ENCODE peak calls at places on chromosome 2, in four cellular contexts. N, T, M and X are unnamed samples.

GRCh38 chr2:1636791-1637415 is 107.4 kb downstream of the PXDN start:
- DNase-seq in T (no peak), M (no peak), N (no peak), X (no peak)

GRCh38 chr2:232501794-232502499 is 14.3 kb upstream of the ECEL1 start:
- DNase-seq in M (no peak), N (no peak), T (no peak), X (no peak)

GRCh38 chr2:2456721-2457120 is 125.6 kb upstream of the MYT1L start:
- DNase-seq in N (no peak), T (no peak), M (no peak), X (no peak)

GRCh38 chr2:122077771-122078170 is 322.3 kb downstream of the TSN start:
- DNase-seq in M (no peak), T (no peak), N (no peak), X (no peak)

GRCh38 chr2:235026649-235027557 is 75.1 kb downstream of the SH3BP4 start:
- DNase-seq in T (peak; percentile 55), N (peak; percentile 84), M (no peak), X (no peak)

GRCh38 chr2:162473296-162473695 is 129.4 kb downstream of the GCA start:
- DNase-seq in T (no peak), N (no peak), M (no peak), X (no peak)

GRCh38 chr2:132582360-132582759 is 87.6 kb downstream of the LYPD1 start:
- DNase-seq in M (no peak), N (no peak), T (no peak), X (no peak)

GRCh38 chr2:181440919-181441318 is 16.3 kb upstream of the ITGA4 start:
- DNase-seq in T (no peak), N (no peak), M (no peak), X (no peak)

GRCh38 chr2:168211664-168212163 is 35.7 kb downstream of the STK39 start:
- DNase-seq in M (no peak), N (no peak), T (no peak), X (no peak)

GRCh38 chr2:216221806-216222205 is 112.7 kb downstream of the XRCC5 start:
- DNase-seq in N (no peak), T (no peak), M (no peak), X (no peak)

GRCh38 chr2:212721026-212721451 is 182.4 kb upstream of the ERBB4 start:
- DNase-seq in T (no peak), M (no peak), N (no peak), X (no peak)

GRCh38 chr2:153214349-153214748 is 264.2 kb downstream of the RPRM start:
- DNase-seq in M (no peak), T (no peak), N (no peak), X (no peak)

GRCh38 chr2:107197601-107198000 is 311.6 kb upstream of the ST6GAL2 start:
- DNase-seq in N (no peak), T (no peak), M (no peak), X (no peak)

GRCh38 chr2:197052371-197052770 is 125.9 kb upstream of the PGAP1 start:
- DNase-seq in N (no peak), M (no peak), T (no peak), X (peak; percentile 11)

GRCh38 chr2:3628800-3629199 is 29.2 kb upstream of the ALLC start:
- DNase-seq in T (no peak), M (no peak), N (peak; percentile 56), X (no peak)

GRCh38 chr2:127511090-127511489 is 15.2 kb downstream of the IWS1 start:
- DNase-seq in N (no peak), M (no peak), T (no peak), X (no peak)

GRCh38 chr2:137969418-137969765 is 5.1 kb downstream of the HNMT start:
- DNase-seq in N (no peak), M (peak; percentile 11), T (no peak), X (no peak)

GRCh38 chr2:67772216-67773180 is 290.3 kb downstream of the C1D start:
- DNase-seq in M (no peak), T (no peak), N (no peak), X (no peak)

GRCh38 chr2:45128580-45128997 is 119.3 kb upstream of the SIX2 start:
- DNase-seq in N (no peak), T (peak; percentile 41), M (no peak), X (no peak)

GRCh38 chr2:239601880-239602279 is 201.1 kb upstream of the HDAC4 start:
- DNase-seq in T (no peak), N (peak; percentile 35), M (no peak), X (no peak)

GRCh38 chr2:178241852-178242551 is 47.7 kb downstream of the OSBPL6 start:
- DNase-seq in M (peak; percentile 32), T (peak; percentile 69), N (no peak), X (no peak)

GRCh38 chr2:151927501-151928221 is 99.4 kb upstream of the ARL5A start:
- DNase-seq in T (no peak), M (no peak), N (no peak), X (no peak)
- H3K4me3 ChIP-seq in T (no peak overlapping the region), M (no peak overlapping the region), N (no peak overlapping the region), X (no peak overlapping the region)

GRCh38 chr2:96533292-96534073 is 3.1 kb upstream of the ARID5A start:
- DNase-seq in N (peak; percentile 83), T (no peak), M (peak; percentile 87), X (no peak)
- H3K4me3 ChIP-seq in N (peak overlapping the region; percentile 8), T (no peak overlapping the region), M (peak overlapping the region; percentile 40), X (no peak overlapping the region)

GRCh38 chr2:144509548-144510205 is 10.2 kb downstream of the ZEB2 start:
- DNase-seq in T (no peak), M (no peak), N (no peak), X (no peak)
- H3K4me3 ChIP-seq in T (no peak overlapping the region), M (peak overlapping the region; percentile 93), N (peak overlapping the region; percentile 25), X (no peak overlapping the region)

GRCh38 chr2:48569433-48569832 is 39.5 kb downstream of the STON1 start:
- DNase-seq in T (no peak), M (no peak), N (no peak), X (no peak)
- H3K4me3 ChIP-seq in T (no peak overlapping the region), M (no peak overlapping the region), N (peak overlapping the region; percentile 16), X (no peak overlapping the region)

GRCh38 chr2:161241894-161242293 is 66.3 kb upstream of the PSMD14 start:
- DNase-seq in T (no peak), M (no peak), N (no peak), X (no peak)

GRCh38 chr2:161245237-161245505 is 63.1 kb upstream of the PSMD14 start:
- DNase-seq in T (no peak), M (no peak), N (no peak), X (no peak)

GRCh38 chr2:161245671-161246070 is 62.6 kb upstream of the PSMD14 start:
- DNase-seq in M (no peak), T (no peak), N (no peak), X (no peak)

GRCh38 chr2:161243312-161243711 is 64.9 kb upstream of the PSMD14 start:
- DNase-seq in M (no peak), T (no peak), N (no peak), X (no peak)

GRCh38 chr2:161243873-161244272 is 64.4 kb upstream of the PSMD14 start:
- DNase-seq in M (no peak), T (no peak), N (no peak), X (no peak)
- H3K4me3 ChIP-seq in M (no peak overlapping the region), T (peak overlapping the region; percentile 45), N (peak overlapping the region; percentile 31), X (peak overlapping the region; percentile 78)

DNA sequence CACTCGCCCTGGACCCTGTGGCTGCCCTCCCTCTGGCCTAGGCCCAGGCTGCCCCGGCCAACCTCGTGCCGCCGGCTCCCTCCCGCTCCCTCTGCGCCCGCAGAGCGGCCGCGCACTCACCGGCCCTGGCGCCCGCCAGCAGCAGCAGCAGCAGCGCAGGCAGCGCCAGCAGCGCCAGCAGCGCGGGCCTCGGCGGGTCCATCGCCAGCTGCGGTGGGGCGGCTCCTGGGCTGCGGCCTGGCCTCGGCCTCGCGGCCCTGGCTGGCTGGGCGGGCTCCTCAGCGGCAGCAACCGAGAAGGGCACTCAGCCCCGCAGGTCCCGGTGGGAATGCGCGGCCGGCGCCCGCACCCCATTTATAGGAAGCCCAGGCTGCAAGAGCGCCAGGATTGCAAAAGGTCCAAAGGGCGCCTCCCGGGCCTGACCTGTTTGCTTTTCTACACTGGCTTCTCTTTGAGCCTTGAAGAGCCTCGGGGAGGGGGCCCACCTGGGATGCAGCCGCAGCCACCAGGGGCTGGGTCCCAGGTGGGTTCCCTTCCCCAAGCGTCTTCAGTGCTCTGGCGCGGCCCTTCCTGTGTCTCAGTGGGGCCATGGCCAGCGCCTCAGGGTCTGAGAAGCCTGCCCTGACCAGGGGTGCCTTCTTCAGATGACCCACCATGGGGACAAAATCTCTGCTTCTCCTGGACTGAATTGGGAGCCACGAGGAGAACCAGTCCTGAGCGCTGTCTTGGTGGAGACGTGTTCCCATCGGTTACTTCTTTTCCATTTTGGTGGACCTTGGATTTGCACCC is at the start of gene APOB:
- DNase-seq in N (peak; percentile 65), T (no peak), M (no peak), X (no peak)
- H3K4me3 ChIP-seq in N (no peak within 1 kb of the TSS), T (no peak within 1 kb of the TSS), M (peak within 1 kb of the TSS; percentile 55), X (no peak within 1 kb of the TSS)

GRCh38 chr2:144580521-144581153 is 60.7 kb upstream of the ZEB2 start:
- DNase-seq in M (no peak), T (no peak), N (no peak), X (no peak)
- H3K4me3 ChIP-seq in M (no peak overlapping the region), T (no peak overlapping the region), N (no peak overlapping the region), X (no peak overlapping the region)

GRCh38 chr2:64643838-64644219 is 9.9 kb downstream of the SERTAD2 start:
- DNase-seq in N (no peak), T (no peak), M (no peak), X (no peak)
- H3K4me3 ChIP-seq in N (peak overlapping the region; percentile 51), T (peak overlapping the region; percentile 44), M (peak overlapping the region; percentile 78), X (peak overlapping the region; percentile 63)

GRCh38 chr2:88932677-88933076 is 241.2 kb downstream of the RPIA start:
- DNase-seq in T (no peak), N (no peak), M (no peak), X (no peak)
- H3K4me3 ChIP-seq in T (no peak overlapping the region), N (no peak overlapping the region), M (no peak overlapping the region), X (no peak overlapping the region)